ENCODE peak calls at places on chromosomes 13 and 19, in five cellular contexts. One of them, this sample, is unnamed.

GRCh38 chr19:13841339-13842293 is 35.3 kb upstream of the NANOS3 start:
- DNase-seq in nephron progenitor cell: no peak
- DNase-seq in ACHN: no peak
- DNase-seq in stimulated activated naive CD8-positive, alpha-beta T cell treated with anti-CD3 and anti-CD28 coated beads, Interleukin-15, amount 100 ng/mL, for 72 hours: no peak
- DNase-seq in GM12865: no peak
- DNase-seq in this sample: no peak

GRCh38 chr19:18438331-18439024 is 545 bp upstream of the ISYNA1 start:
- DNase-seq in nephron progenitor cell: peak; percentile 58
- DNase-seq in ACHN: no peak
- DNase-seq in stimulated activated naive CD8-positive, alpha-beta T cell treated with anti-CD3 and anti-CD28 coated beads, Interleukin-15, amount 100 ng/mL, for 72 hours: peak; percentile 24
- DNase-seq in GM12865: no peak
- DNase-seq in this sample: no peak

GRCh38 chr19:40274585-40275544 is 10.3 kb downstream of the AKT2 start:
- DNase-seq in nephron progenitor cell: no peak
- DNase-seq in ACHN: no peak
- DNase-seq in stimulated activated naive CD8-positive, alpha-beta T cell treated with anti-CD3 and anti-CD28 coated beads, Interleukin-15, amount 100 ng/mL, for 72 hours: no peak
- DNase-seq in GM12865: peak; percentile 47
- DNase-seq in this sample: peak; percentile 33

GRCh38 chr19:13978306-13978705 is 26.0 kb downstream of the DCAF15 start:
- DNase-seq in nephron progenitor cell: peak; percentile 92
- DNase-seq in ACHN: no peak
- DNase-seq in stimulated activated naive CD8-positive, alpha-beta T cell treated with anti-CD3 and anti-CD28 coated beads, Interleukin-15, amount 100 ng/mL, for 72 hours: peak; percentile 15
- DNase-seq in GM12865: no peak
- DNase-seq in this sample: no peak

GRCh38 chr13:42707003-42707402 is 74.4 kb upstream of the FAM216B start:
- DNase-seq in nephron progenitor cell: no peak
- DNase-seq in ACHN: no peak
- DNase-seq in stimulated activated naive CD8-positive, alpha-beta T cell treated with anti-CD3 and anti-CD28 coated beads, Interleukin-15, amount 100 ng/mL, for 72 hours: no peak
- DNase-seq in GM12865: no peak
- DNase-seq in this sample: no peak

GRCh38 chr19:29285187-29285687 is 72.3 kb upstream of the UQCRFS1 start:
- DNase-seq in nephron progenitor cell: no peak
- DNase-seq in ACHN: no peak
- DNase-seq in stimulated activated naive CD8-positive, alpha-beta T cell treated with anti-CD3 and anti-CD28 coated beads, Interleukin-15, amount 100 ng/mL, for 72 hours: no peak
- DNase-seq in GM12865: no peak
- DNase-seq in this sample: no peak

GRCh38 chr19:4523306-4524110 is 5.2 kb upstream of the PLIN4 start:
- DNase-seq in nephron progenitor cell: peak; percentile 76
- DNase-seq in ACHN: peak; percentile 43
- DNase-seq in stimulated activated naive CD8-positive, alpha-beta T cell treated with anti-CD3 and anti-CD28 coated beads, Interleukin-15, amount 100 ng/mL, for 72 hours: no peak
- DNase-seq in GM12865: peak; percentile 54
- DNase-seq in this sample: no peak

GRCh38 chr19:12945479-12946091 is at the start of gene RAD23A:
- DNase-seq in nephron progenitor cell: peak; percentile 99
- DNase-seq in ACHN: peak; percentile 96
- DNase-seq in stimulated activated naive CD8-positive, alpha-beta T cell treated with anti-CD3 and anti-CD28 coated beads, Interleukin-15, amount 100 ng/mL, for 72 hours: peak; percentile 98
- DNase-seq in GM12865: peak; percentile 99
- DNase-seq in this sample: peak; percentile 96

GRCh38 chr19:17025361-17025760 is 1.2 kb downstream of the CPAMD8 start:
- DNase-seq in nephron progenitor cell: no peak
- DNase-seq in ACHN: no peak
- DNase-seq in stimulated activated naive CD8-positive, alpha-beta T cell treated with anti-CD3 and anti-CD28 coated beads, Interleukin-15, amount 100 ng/mL, for 72 hours: no peak
- DNase-seq in GM12865: no peak
- DNase-seq in this sample: no peak

GRCh38 chr19:14979136-14979497 is 547 bp downstream of the SLC1A6 start:
- DNase-seq in nephron progenitor cell: no peak
- DNase-seq in ACHN: no peak
- DNase-seq in stimulated activated naive CD8-positive, alpha-beta T cell treated with anti-CD3 and anti-CD28 coated beads, Interleukin-15, amount 100 ng/mL, for 72 hours: no peak
- DNase-seq in GM12865: no peak
- DNase-seq in this sample: no peak

GRCh38 chr13:39347926-39348901 is 254.8 kb downstream of the LHFPL6 start:
- DNase-seq in nephron progenitor cell: peak; percentile 20
- DNase-seq in ACHN: no peak
- DNase-seq in stimulated activated naive CD8-positive, alpha-beta T cell treated with anti-CD3 and anti-CD28 coated beads, Interleukin-15, amount 100 ng/mL, for 72 hours: no peak
- DNase-seq in GM12865: no peak
- DNase-seq in this sample: no peak

GRCh38 chr19:19447536-19448237 is 42.2 kb downstream of the GATAD2A start:
- DNase-seq in nephron progenitor cell: no peak
- DNase-seq in ACHN: no peak
- DNase-seq in stimulated activated naive CD8-positive, alpha-beta T cell treated with anti-CD3 and anti-CD28 coated beads, Interleukin-15, amount 100 ng/mL, for 72 hours: no peak
- DNase-seq in GM12865: no peak
- DNase-seq in this sample: no peak

GRCh38 chr13:113607477-113608245 is 23.1 kb downstream of the TFDP1 start:
- DNase-seq in nephron progenitor cell: no peak
- DNase-seq in ACHN: no peak
- DNase-seq in stimulated activated naive CD8-positive, alpha-beta T cell treated with anti-CD3 and anti-CD28 coated beads, Interleukin-15, amount 100 ng/mL, for 72 hours: no peak
- DNase-seq in GM12865: no peak
- DNase-seq in this sample: no peak

GRCh38 chr19:32208060-32208459 is 137.3 kb upstream of the ZNF507 start:
- DNase-seq in nephron progenitor cell: no peak
- DNase-seq in ACHN: no peak
- DNase-seq in stimulated activated naive CD8-positive, alpha-beta T cell treated with anti-CD3 and anti-CD28 coated beads, Interleukin-15, amount 100 ng/mL, for 72 hours: no peak
- DNase-seq in GM12865: no peak
- DNase-seq in this sample: no peak

GRCh38 chr19:38671654-38672053 is 24.2 kb downstream of the ACTN4 start:
- DNase-seq in nephron progenitor cell: no peak
- DNase-seq in ACHN: no peak
- DNase-seq in stimulated activated naive CD8-positive, alpha-beta T cell treated with anti-CD3 and anti-CD28 coated beads, Interleukin-15, amount 100 ng/mL, for 72 hours: no peak
- DNase-seq in GM12865: no peak
- DNase-seq in this sample: no peak

GRCh38 chr13:99694251-99694650 is 193.0 kb downstream of the TM9SF2 start:
- DNase-seq in nephron progenitor cell: no peak
- DNase-seq in ACHN: no peak
- DNase-seq in stimulated activated naive CD8-positive, alpha-beta T cell treated with anti-CD3 and anti-CD28 coated beads, Interleukin-15, amount 100 ng/mL, for 72 hours: no peak
- DNase-seq in GM12865: no peak
- DNase-seq in this sample: no peak

GRCh38 chr19:16886305-16886880 is 2.4 kb upstream of the F2RL3 start:
- DNase-seq in nephron progenitor cell: no peak
- DNase-seq in ACHN: no peak
- DNase-seq in stimulated activated naive CD8-positive, alpha-beta T cell treated with anti-CD3 and anti-CD28 coated beads, Interleukin-15, amount 100 ng/mL, for 72 hours: no peak
- DNase-seq in GM12865: peak; percentile 26
- DNase-seq in this sample: no peak

GRCh38 chr13:30396434-30397075 is 25.7 kb upstream of the UBE2L5 start:
- DNase-seq in nephron progenitor cell: no peak
- DNase-seq in ACHN: no peak
- DNase-seq in stimulated activated naive CD8-positive, alpha-beta T cell treated with anti-CD3 and anti-CD28 coated beads, Interleukin-15, amount 100 ng/mL, for 72 hours: no peak
- DNase-seq in GM12865: no peak
- DNase-seq in this sample: no peak